ENCODE peak calls at places on chromosomes 11 and 22, in nine cellular contexts. One of them, this sample, is unnamed.

GRCh38 chr11:1442163-1442562 is 44.4 kb downstream of the MOB2 start:
- DNase-seq in NCI-H2171 treated with DMSO at 0.1 percent for 48 hours: no peak
- DNase-seq in nucleus accumbens: no peak
- DNase-seq in neural progenitor cell: peak
- DNase-seq in effector memory CD8-positive, alpha-beta T cell: no peak
- DNase-seq in stimulated activated CD4-positive, alpha-beta T cell treated with anti-CD3 and anti-CD28 coated beads, Interleukin-1b, Interleukin-23, amount 100 ng/mL, for 1 hour: no peak
- DNase-seq in GM23248: peak
- DNase-seq in AML-193: no peak
- DNase-seq in naive B cell: no peak
- DNase-seq in this sample: no peak

GRCh38 chr11:16191852-16192240 is 164.5 kb downstream of the SOX6 start:
- DNase-seq in NCI-H2171 treated with DMSO at 0.1 percent for 48 hours: no peak
- DNase-seq in nucleus accumbens: no peak
- DNase-seq in neural progenitor cell: no peak
- DNase-seq in effector memory CD8-positive, alpha-beta T cell: no peak
- DNase-seq in stimulated activated CD4-positive, alpha-beta T cell treated with anti-CD3 and anti-CD28 coated beads, Interleukin-1b, Interleukin-23, amount 100 ng/mL, for 1 hour: no peak
- DNase-seq in GM23248: no peak
- DNase-seq in AML-193: no peak
- DNase-seq in naive B cell: no peak
- DNase-seq in this sample: no peak

GRCh38 chr11:1171223-1171984 is 13.7 kb downstream of the MUC5AC start:
- DNase-seq in NCI-H2171 treated with DMSO at 0.1 percent for 48 hours: no peak
- DNase-seq in nucleus accumbens: no peak
- DNase-seq in neural progenitor cell: no peak
- DNase-seq in effector memory CD8-positive, alpha-beta T cell: no peak
- DNase-seq in stimulated activated CD4-positive, alpha-beta T cell treated with anti-CD3 and anti-CD28 coated beads, Interleukin-1b, Interleukin-23, amount 100 ng/mL, for 1 hour: no peak
- DNase-seq in GM23248: no peak
- DNase-seq in AML-193: no peak
- DNase-seq in naive B cell: no peak
- DNase-seq in this sample: no peak

GRCh38 chr22:46661221-46661851 is 41.1 kb downstream of the GRAMD4 start:
- DNase-seq in NCI-H2171 treated with DMSO at 0.1 percent for 48 hours: peak
- DNase-seq in nucleus accumbens: peak
- DNase-seq in neural progenitor cell: no peak
- DNase-seq in effector memory CD8-positive, alpha-beta T cell: no peak
- DNase-seq in stimulated activated CD4-positive, alpha-beta T cell treated with anti-CD3 and anti-CD28 coated beads, Interleukin-1b, Interleukin-23, amount 100 ng/mL, for 1 hour: no peak
- DNase-seq in GM23248: peak
- DNase-seq in AML-193: no peak
- DNase-seq in naive B cell: no peak
- DNase-seq in this sample: no peak

GRCh38 chr11:43268786-43269185 is 43.0 kb upstream of the API5 start:
- DNase-seq in NCI-H2171 treated with DMSO at 0.1 percent for 48 hours: no peak
- DNase-seq in nucleus accumbens: no peak
- DNase-seq in neural progenitor cell: peak
- DNase-seq in effector memory CD8-positive, alpha-beta T cell: no peak
- DNase-seq in stimulated activated CD4-positive, alpha-beta T cell treated with anti-CD3 and anti-CD28 coated beads, Interleukin-1b, Interleukin-23, amount 100 ng/mL, for 1 hour: no peak
- DNase-seq in GM23248: no peak
- DNase-seq in AML-193: no peak
- DNase-seq in naive B cell: no peak
- DNase-seq in this sample: no peak

GRCh38 chr11:10725114-10725906 is 25.7 kb upstream of the CTR9 start:
- DNase-seq in NCI-H2171 treated with DMSO at 0.1 percent for 48 hours: no peak
- DNase-seq in nucleus accumbens: no peak
- DNase-seq in neural progenitor cell: no peak
- DNase-seq in effector memory CD8-positive, alpha-beta T cell: no peak
- DNase-seq in stimulated activated CD4-positive, alpha-beta T cell treated with anti-CD3 and anti-CD28 coated beads, Interleukin-1b, Interleukin-23, amount 100 ng/mL, for 1 hour: no peak
- DNase-seq in GM23248: peak
- DNase-seq in AML-193: peak
- DNase-seq in naive B cell: no peak
- DNase-seq in this sample: peak

GRCh38 chr22:37932821-37933578 is 20.4 kb downstream of the C22orf23 start:
- DNase-seq in NCI-H2171 treated with DMSO at 0.1 percent for 48 hours: no peak
- DNase-seq in nucleus accumbens: no peak
- DNase-seq in neural progenitor cell: no peak
- DNase-seq in effector memory CD8-positive, alpha-beta T cell: no peak
- DNase-seq in stimulated activated CD4-positive, alpha-beta T cell treated with anti-CD3 and anti-CD28 coated beads, Interleukin-1b, Interleukin-23, amount 100 ng/mL, for 1 hour: no peak
- DNase-seq in GM23248: peak
- DNase-seq in AML-193: no peak
- DNase-seq in naive B cell: no peak
- DNase-seq in this sample: no peak

GRCh38 chr11:61910473-61911123 is 6.8 kb downstream of the RAB3IL1 start:
- DNase-seq in NCI-H2171 treated with DMSO at 0.1 percent for 48 hours: no peak
- DNase-seq in nucleus accumbens: no peak
- DNase-seq in neural progenitor cell: no peak
- DNase-seq in effector memory CD8-positive, alpha-beta T cell: no peak
- DNase-seq in stimulated activated CD4-positive, alpha-beta T cell treated with anti-CD3 and anti-CD28 coated beads, Interleukin-1b, Interleukin-23, amount 100 ng/mL, for 1 hour: no peak
- DNase-seq in GM23248: peak
- DNase-seq in AML-193: no peak
- DNase-seq in naive B cell: no peak
- DNase-seq in this sample: no peak

GRCh38 chr11:22928207-22928917 is 68.1 kb upstream of the CCDC179 start:
- DNase-seq in NCI-H2171 treated with DMSO at 0.1 percent for 48 hours: no peak
- DNase-seq in nucleus accumbens: no peak
- DNase-seq in neural progenitor cell: no peak
- DNase-seq in effector memory CD8-positive, alpha-beta T cell: no peak
- DNase-seq in stimulated activated CD4-positive, alpha-beta T cell treated with anti-CD3 and anti-CD28 coated beads, Interleukin-1b, Interleukin-23, amount 100 ng/mL, for 1 hour: no peak
- DNase-seq in GM23248: no peak
- DNase-seq in AML-193: no peak
- DNase-seq in naive B cell: no peak
- DNase-seq in this sample: no peak

GRCh38 chr22:41902932-41903421 is 11.9 kb downstream of the SHISA8 start:
- DNase-seq in NCI-H2171 treated with DMSO at 0.1 percent for 48 hours: no peak
- DNase-seq in nucleus accumbens: no peak
- DNase-seq in neural progenitor cell: no peak
- DNase-seq in effector memory CD8-positive, alpha-beta T cell: no peak
- DNase-seq in stimulated activated CD4-positive, alpha-beta T cell treated with anti-CD3 and anti-CD28 coated beads, Interleukin-1b, Interleukin-23, amount 100 ng/mL, for 1 hour: no peak
- DNase-seq in GM23248: no peak
- DNase-seq in AML-193: no peak
- DNase-seq in naive B cell: no peak
- DNase-seq in this sample: no peak

GRCh38 chr11:131033151-131033651 is 116.9 kb upstream of the SNX19 start:
- DNase-seq in NCI-H2171 treated with DMSO at 0.1 percent for 48 hours: no peak
- DNase-seq in nucleus accumbens: no peak
- DNase-seq in neural progenitor cell: no peak
- DNase-seq in effector memory CD8-positive, alpha-beta T cell: no peak
- DNase-seq in stimulated activated CD4-positive, alpha-beta T cell treated with anti-CD3 and anti-CD28 coated beads, Interleukin-1b, Interleukin-23, amount 100 ng/mL, for 1 hour: no peak
- DNase-seq in GM23248: peak
- DNase-seq in AML-193: no peak
- DNase-seq in naive B cell: no peak
- DNase-seq in this sample: peak

GRCh38 chr11:9852465-9852864 is 188.6 kb downstream of the SWAP70 start:
- DNase-seq in NCI-H2171 treated with DMSO at 0.1 percent for 48 hours: no peak
- DNase-seq in nucleus accumbens: no peak
- DNase-seq in neural progenitor cell: no peak
- DNase-seq in effector memory CD8-positive, alpha-beta T cell: no peak
- DNase-seq in stimulated activated CD4-positive, alpha-beta T cell treated with anti-CD3 and anti-CD28 coated beads, Interleukin-1b, Interleukin-23, amount 100 ng/mL, for 1 hour: no peak
- DNase-seq in GM23248: no peak
- DNase-seq in AML-193: no peak
- DNase-seq in naive B cell: no peak
- DNase-seq in this sample: no peak

GRCh38 chr22:28874816-28875320 is 8.5 kb upstream of the ZNRF3 start:
- DNase-seq in NCI-H2171 treated with DMSO at 0.1 percent for 48 hours: no peak
- DNase-seq in nucleus accumbens: no peak
- DNase-seq in neural progenitor cell: no peak
- DNase-seq in effector memory CD8-positive, alpha-beta T cell: no peak
- DNase-seq in stimulated activated CD4-positive, alpha-beta T cell treated with anti-CD3 and anti-CD28 coated beads, Interleukin-1b, Interleukin-23, amount 100 ng/mL, for 1 hour: no peak
- DNase-seq in GM23248: no peak
- DNase-seq in AML-193: no peak
- DNase-seq in naive B cell: no peak
- DNase-seq in this sample: no peak

GRCh38 chr11:112016765-112017356 is 8.3 kb upstream of the DLAT start:
- DNase-seq in NCI-H2171 treated with DMSO at 0.1 percent for 48 hours: no peak
- DNase-seq in nucleus accumbens: no peak
- DNase-seq in neural progenitor cell: no peak
- DNase-seq in effector memory CD8-positive, alpha-beta T cell: no peak
- DNase-seq in stimulated activated CD4-positive, alpha-beta T cell treated with anti-CD3 and anti-CD28 coated beads, Interleukin-1b, Interleukin-23, amount 100 ng/mL, for 1 hour: no peak
- DNase-seq in GM23248: peak
- DNase-seq in AML-193: no peak
- DNase-seq in naive B cell: no peak
- DNase-seq in this sample: no peak

GRCh38 chr11:79087238-79087956 is 353.4 kb downstream of the TENM4 start:
- DNase-seq in NCI-H2171 treated with DMSO at 0.1 percent for 48 hours: no peak
- DNase-seq in nucleus accumbens: no peak
- DNase-seq in neural progenitor cell: peak
- DNase-seq in effector memory CD8-positive, alpha-beta T cell: no peak
- DNase-seq in stimulated activated CD4-positive, alpha-beta T cell treated with anti-CD3 and anti-CD28 coated beads, Interleukin-1b, Interleukin-23, amount 100 ng/mL, for 1 hour: no peak
- DNase-seq in GM23248: peak
- DNase-seq in AML-193: no peak
- DNase-seq in naive B cell: no peak
- DNase-seq in this sample: no peak

GRCh38 chr11:13298765-13299164 is 21.2 kb downstream of the BMAL1 start:
- DNase-seq in NCI-H2171 treated with DMSO at 0.1 percent for 48 hours: no peak
- DNase-seq in nucleus accumbens: no peak
- DNase-seq in neural progenitor cell: no peak
- DNase-seq in effector memory CD8-positive, alpha-beta T cell: no peak
- DNase-seq in stimulated activated CD4-positive, alpha-beta T cell treated with anti-CD3 and anti-CD28 coated beads, Interleukin-1b, Interleukin-23, amount 100 ng/mL, for 1 hour: no peak
- DNase-seq in GM23248: no peak
- DNase-seq in AML-193: no peak
- DNase-seq in naive B cell: no peak
- DNase-seq in this sample: no peak

GRCh38 chr22:19212302-19212870 is 33.9 kb upstream of the SLC25A1 start:
- DNase-seq in NCI-H2171 treated with DMSO at 0.1 percent for 48 hours: no peak
- DNase-seq in nucleus accumbens: no peak
- DNase-seq in neural progenitor cell: no peak
- DNase-seq in effector memory CD8-positive, alpha-beta T cell: no peak
- DNase-seq in stimulated activated CD4-positive, alpha-beta T cell treated with anti-CD3 and anti-CD28 coated beads, Interleukin-1b, Interleukin-23, amount 100 ng/mL, for 1 hour: no peak
- DNase-seq in GM23248: no peak
- DNase-seq in AML-193: no peak
- DNase-seq in naive B cell: no peak
- DNase-seq in this sample: no peak

This sample was measured in GDM1.